ENCODE peak calls at places on chromosome 14, in nine cellular contexts. One of them, this sample, is unnamed.

GRCh38 chr14:104973215-104974145 is 4.7 kb downstream of the AHNAK2 start:
- DNase-seq in left ventricle myocardium inferior: peak
- DNase-seq in GM10248: no peak
- DNase-seq in heart right ventricle: peak
- DNase-seq in IMR-90: peak
- DNase-seq in activated B cell treated with CpG ODN at 0.5 μM for 24 hours: no peak
- DNase-seq in WTC11: no peak
- DNase-seq in tibial nerve: peak
- DNase-seq in RWPE1: peak
- DNase-seq in this sample: no peak

GRCh38 chr14:51442513-51443175 is 202.6 kb downstream of the TMX1 start:
- DNase-seq in left ventricle myocardium inferior: no peak
- DNase-seq in heart right ventricle: no peak
- DNase-seq in activated B cell treated with CpG ODN at 0.5 μM for 24 hours: no peak
- DNase-seq in GM10248: no peak
- DNase-seq in IMR-90: peak
- DNase-seq in tibial nerve: no peak
- DNase-seq in RWPE1: peak
- DNase-seq in WTC11: no peak
- DNase-seq in this sample: no peak

GRCh38 chr14:88482524-88482923 is 72.3 kb downstream of the PTPN21 start:
- DNase-seq in tibial nerve: no peak
- DNase-seq in left ventricle myocardium inferior: no peak
- DNase-seq in heart right ventricle: no peak
- DNase-seq in GM10248: no peak
- DNase-seq in IMR-90: no peak
- DNase-seq in RWPE1: no peak
- DNase-seq in activated B cell treated with CpG ODN at 0.5 μM for 24 hours: no peak
- DNase-seq in WTC11: no peak
- DNase-seq in this sample: no peak

GRCh38 chr14:90682615-90683014 is 133.6 kb downstream of the TTC7B start:
- DNase-seq in left ventricle myocardium inferior: no peak
- DNase-seq in activated B cell treated with CpG ODN at 0.5 μM for 24 hours: no peak
- DNase-seq in GM10248: no peak
- DNase-seq in WTC11: no peak
- DNase-seq in heart right ventricle: no peak
- DNase-seq in RWPE1: no peak
- DNase-seq in tibial nerve: no peak
- DNase-seq in IMR-90: no peak
- DNase-seq in this sample: no peak

GRCh38 chr14:66104486-66104885 is 381.7 kb upstream of the CCDC196 start:
- DNase-seq in tibial nerve: no peak
- DNase-seq in WTC11: peak
- DNase-seq in RWPE1: no peak
- DNase-seq in heart right ventricle: no peak
- DNase-seq in activated B cell treated with CpG ODN at 0.5 μM for 24 hours: no peak
- DNase-seq in IMR-90: no peak
- DNase-seq in left ventricle myocardium inferior: no peak
- DNase-seq in GM10248: no peak
- DNase-seq in this sample: no peak

GRCh38 chr14:67584931-67585330 is 15.1 kb downstream of the PIGH start:
- DNase-seq in GM10248: no peak
- DNase-seq in RWPE1: no peak
- DNase-seq in tibial nerve: no peak
- DNase-seq in activated B cell treated with CpG ODN at 0.5 μM for 24 hours: no peak
- DNase-seq in IMR-90: no peak
- DNase-seq in WTC11: no peak
- DNase-seq in heart right ventricle: no peak
- DNase-seq in left ventricle myocardium inferior: no peak
- DNase-seq in this sample: no peak

GRCh38 chr14:93142854-93143652 is 27.3 kb upstream of the ITPK1 start:
- DNase-seq in WTC11: no peak
- DNase-seq in RWPE1: no peak
- DNase-seq in activated B cell treated with CpG ODN at 0.5 μM for 24 hours: no peak
- DNase-seq in left ventricle myocardium inferior: no peak
- DNase-seq in GM10248: no peak
- DNase-seq in heart right ventricle: no peak
- DNase-seq in tibial nerve: no peak
- DNase-seq in IMR-90: no peak
- DNase-seq in this sample: no peak

GRCh38 chr14:55580401-55581010 is 499 bp downstream of the KTN1 start:
- DNase-seq in heart right ventricle: peak
- DNase-seq in RWPE1: no peak
- DNase-seq in IMR-90: no peak
- DNase-seq in tibial nerve: no peak
- DNase-seq in activated B cell treated with CpG ODN at 0.5 μM for 24 hours: peak
- DNase-seq in left ventricle myocardium inferior: peak
- DNase-seq in WTC11: peak
- DNase-seq in GM10248: peak
- DNase-seq in this sample: peak

GRCh38 chr14:91138511-91139359 is 24.9 kb downstream of the DGLUCY start:
- DNase-seq in activated B cell treated with CpG ODN at 0.5 μM for 24 hours: no peak
- DNase-seq in WTC11: peak
- DNase-seq in IMR-90: no peak
- DNase-seq in GM10248: peak
- DNase-seq in left ventricle myocardium inferior: no peak
- DNase-seq in RWPE1: peak
- DNase-seq in tibial nerve: no peak
- DNase-seq in heart right ventricle: no peak
- DNase-seq in this sample: no peak

GRCh38 chr14:100717371-100717770 is 9.3 kb upstream of the DLK1 start:
- DNase-seq in WTC11: no peak
- DNase-seq in RWPE1: no peak
- DNase-seq in activated B cell treated with CpG ODN at 0.5 μM for 24 hours: no peak
- DNase-seq in GM10248: no peak
- DNase-seq in left ventricle myocardium inferior: no peak
- DNase-seq in heart right ventricle: no peak
- DNase-seq in IMR-90: no peak
- DNase-seq in tibial nerve: no peak
- DNase-seq in this sample: no peak

GRCh38 chr14:75231320-75231719 is 47.3 kb upstream of the FOS start:
- DNase-seq in WTC11: no peak
- DNase-seq in left ventricle myocardium inferior: no peak
- DNase-seq in IMR-90: no peak
- DNase-seq in heart right ventricle: no peak
- DNase-seq in tibial nerve: no peak
- DNase-seq in GM10248: no peak
- DNase-seq in activated B cell treated with CpG ODN at 0.5 μM for 24 hours: no peak
- DNase-seq in RWPE1: no peak
- DNase-seq in this sample: no peak

GRCh38 chr14:81517798-81518398 is 15.8 kb downstream of the SEL1L start:
- DNase-seq in left ventricle myocardium inferior: peak
- DNase-seq in RWPE1: no peak
- DNase-seq in GM10248: no peak
- DNase-seq in heart right ventricle: no peak
- DNase-seq in IMR-90: peak
- DNase-seq in WTC11: no peak
- DNase-seq in tibial nerve: no peak
- DNase-seq in activated B cell treated with CpG ODN at 0.5 μM for 24 hours: no peak
- DNase-seq in this sample: no peak

GRCh38 chr14:24339284-24340151 is at the start of gene RIPK3:
- DNase-seq in left ventricle myocardium inferior: peak
- DNase-seq in GM10248: peak
- DNase-seq in WTC11: peak
- DNase-seq in tibial nerve: no peak
- DNase-seq in IMR-90: no peak
- DNase-seq in RWPE1: no peak
- DNase-seq in activated B cell treated with CpG ODN at 0.5 μM for 24 hours: peak
- DNase-seq in heart right ventricle: peak
- DNase-seq in this sample: no peak

GRCh38 chr14:102838531-102838930 is 61.3 kb downstream of the TRAF3 start:
- DNase-seq in activated B cell treated with CpG ODN at 0.5 μM for 24 hours: no peak
- DNase-seq in heart right ventricle: no peak
- DNase-seq in RWPE1: no peak
- DNase-seq in left ventricle myocardium inferior: no peak
- DNase-seq in GM10248: peak
- DNase-seq in WTC11: peak
- DNase-seq in tibial nerve: no peak
- DNase-seq in IMR-90: no peak
- DNase-seq in this sample: no peak

GRCh38 chr14:95515080-95515489 is 1.4 kb downstream of the SYNE3 start:
- DNase-seq in heart right ventricle: no peak
- DNase-seq in GM10248: no peak
- DNase-seq in left ventricle myocardium inferior: peak
- DNase-seq in tibial nerve: no peak
- DNase-seq in WTC11: peak
- DNase-seq in IMR-90: no peak
- DNase-seq in RWPE1: no peak
- DNase-seq in activated B cell treated with CpG ODN at 0.5 μM for 24 hours: no peak
- DNase-seq in this sample: peak

GRCh38 chr14:53956427-53957201 is at the start of gene BMP4:
- DNase-seq in WTC11: peak
- DNase-seq in heart right ventricle: peak
- DNase-seq in GM10248: peak
- DNase-seq in activated B cell treated with CpG ODN at 0.5 μM for 24 hours: no peak
- DNase-seq in IMR-90: peak
- DNase-seq in tibial nerve: peak
- DNase-seq in left ventricle myocardium inferior: peak
- DNase-seq in RWPE1: no peak
- DNase-seq in this sample: no peak

GRCh38 chr14:24481622-24482324 is 26.3 kb downstream of the CMA1 start:
- DNase-seq in tibial nerve: no peak
- DNase-seq in left ventricle myocardium inferior: no peak
- DNase-seq in activated B cell treated with CpG ODN at 0.5 μM for 24 hours: peak
- DNase-seq in heart right ventricle: no peak
- DNase-seq in WTC11: peak
- DNase-seq in GM10248: peak
- DNase-seq in RWPE1: peak
- DNase-seq in IMR-90: peak
- DNase-seq in this sample: peak

DNA sequence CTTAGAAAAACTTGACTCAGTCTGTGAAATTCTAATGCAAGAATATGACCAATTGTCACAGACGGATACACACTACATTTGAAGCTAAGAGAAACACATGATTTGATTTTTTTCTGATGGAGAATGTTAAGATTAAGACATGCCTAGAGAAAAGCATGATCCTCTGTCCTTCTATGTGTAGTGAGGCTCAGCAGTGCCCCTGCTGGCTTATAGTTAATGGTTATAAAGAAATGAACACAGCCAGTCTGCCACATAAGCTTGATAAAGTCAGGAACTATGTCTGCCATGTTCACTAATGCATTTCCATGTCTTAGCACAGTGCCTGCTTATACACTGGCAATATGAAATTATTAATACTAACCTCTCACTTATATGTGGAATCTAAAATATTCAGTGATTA is 168.1 kb upstream of the DAAM1 start:
- DNase-seq in heart right ventricle: no peak
- DNase-seq in GM10248: no peak
- DNase-seq in left ventricle myocardium inferior: no peak
- DNase-seq in WTC11: no peak
- DNase-seq in activated B cell treated with CpG ODN at 0.5 μM for 24 hours: no peak
- DNase-seq in IMR-90: peak
- DNase-seq in RWPE1: peak
- DNase-seq in tibial nerve: no peak
- DNase-seq in this sample: no peak
- TF ChIP-seq CTCF in heart right ventricle: peak
- TF ChIP-seq CTCF in GM10248: peak
- TF ChIP-seq CTCF in left ventricle myocardium inferior: peak
- TF ChIP-seq CTCF in WTC11: no peak
- TF ChIP-seq CTCF in activated B cell treated with CpG ODN at 0.5 μM for 24 hours: no peak
- TF ChIP-seq CTCF in IMR-90: peak
- TF ChIP-seq CTCF in RWPE1: peak
- TF ChIP-seq CTCF in tibial nerve: no peak
- TF ChIP-seq CTCF in this sample: peak

DNA sequence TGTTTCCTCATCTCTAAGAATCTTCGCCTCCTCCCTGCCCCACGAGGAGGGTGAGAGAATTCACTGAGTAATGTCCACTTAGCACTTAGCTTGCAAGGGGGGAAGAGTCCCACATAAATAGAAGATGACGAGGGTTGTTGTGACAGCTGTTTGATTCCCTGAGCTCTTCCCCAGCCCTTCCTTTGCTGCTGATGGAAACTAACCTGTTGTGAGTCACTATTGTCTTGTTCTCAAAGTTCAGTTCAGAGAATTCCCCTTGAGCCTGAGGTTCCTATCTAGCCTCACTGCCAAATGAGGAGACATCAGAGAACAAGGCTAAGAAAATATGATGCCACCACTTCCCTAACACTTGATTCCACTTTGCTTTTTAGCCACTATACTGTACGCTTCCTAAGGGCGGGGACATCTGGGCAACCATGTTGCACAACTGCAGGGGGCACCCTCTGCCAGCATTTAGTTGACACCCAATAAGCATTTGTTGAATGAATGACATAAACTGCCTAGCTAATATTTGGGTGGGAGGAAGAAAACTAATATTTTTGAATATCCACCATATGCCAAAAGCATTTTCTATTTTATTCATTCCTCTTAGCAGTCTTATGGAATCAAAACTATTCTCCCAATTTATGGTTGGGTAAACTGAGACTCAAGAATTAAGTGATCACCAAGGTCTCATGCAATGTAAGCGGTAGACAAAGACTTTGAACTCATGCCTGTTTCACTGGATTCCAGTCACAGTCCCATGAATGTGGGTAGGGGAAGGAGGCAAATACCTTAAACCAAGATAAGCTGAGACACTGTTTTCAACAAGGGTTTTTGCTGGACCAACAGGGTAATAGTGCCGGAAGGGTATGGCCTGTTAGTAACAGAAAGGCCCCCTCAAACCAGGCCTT is 77.6 kb downstream of the ZFP36L1 start:
- DNase-seq in RWPE1: no peak
- DNase-seq in activated B cell treated with CpG ODN at 0.5 μM for 24 hours: no peak
- DNase-seq in IMR-90: peak
- DNase-seq in GM10248: no peak
- DNase-seq in left ventricle myocardium inferior: no peak
- DNase-seq in tibial nerve: no peak
- DNase-seq in WTC11: no peak
- DNase-seq in heart right ventricle: no peak
- DNase-seq in this sample: no peak
- TF ChIP-seq CTCF in RWPE1: no peak
- TF ChIP-seq CTCF in activated B cell treated with CpG ODN at 0.5 μM for 24 hours: no peak
- TF ChIP-seq CTCF in IMR-90: no peak
- TF ChIP-seq CTCF in GM10248: no peak
- TF ChIP-seq CTCF in left ventricle myocardium inferior: no peak
- TF ChIP-seq CTCF in tibial nerve: no peak
- TF ChIP-seq CTCF in WTC11: no peak
- TF ChIP-seq CTCF in heart right ventricle: no peak
- TF ChIP-seq CTCF in this sample: no peak

DNA sequence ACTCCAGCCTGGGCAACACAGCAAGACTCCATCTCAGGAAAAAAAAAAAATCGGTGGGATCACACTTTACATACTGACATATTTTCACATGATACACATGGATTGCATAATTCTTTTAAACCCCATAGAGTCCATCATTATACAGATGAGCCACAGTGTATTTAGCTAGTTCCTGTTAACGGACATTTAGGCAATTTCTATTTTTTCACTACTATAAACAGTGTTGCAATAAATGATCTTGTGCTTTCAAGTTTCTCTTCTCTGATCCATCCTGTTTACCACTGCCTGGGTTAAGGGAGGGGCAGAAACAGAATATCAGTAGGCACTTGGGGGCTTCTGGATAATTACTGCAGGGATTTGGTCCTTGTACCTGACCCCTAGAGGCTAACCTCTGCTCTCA is 43.4 kb upstream of the SPTLC2 start:
- DNase-seq in heart right ventricle: no peak
- DNase-seq in left ventricle myocardium inferior: no peak
- DNase-seq in GM10248: no peak
- DNase-seq in activated B cell treated with CpG ODN at 0.5 μM for 24 hours: no peak
- DNase-seq in tibial nerve: no peak
- DNase-seq in RWPE1: no peak
- DNase-seq in IMR-90: peak
- DNase-seq in WTC11: no peak
- DNase-seq in this sample: no peak
- TF ChIP-seq CTCF in heart right ventricle: no peak
- TF ChIP-seq CTCF in left ventricle myocardium inferior: no peak
- TF ChIP-seq CTCF in GM10248: no peak
- TF ChIP-seq CTCF in activated B cell treated with CpG ODN at 0.5 μM for 24 hours: no peak
- TF ChIP-seq CTCF in tibial nerve: no peak
- TF ChIP-seq CTCF in RWPE1: no peak
- TF ChIP-seq CTCF in IMR-90: no peak
- TF ChIP-seq CTCF in WTC11: no peak
- TF ChIP-seq CTCF in this sample: no peak

GRCh38 chr14:77139540-77140342 is 1.9 kb downstream of the ZDHHC22 start:
- DNase-seq in tibial nerve: no peak
- DNase-seq in heart right ventricle: no peak
- DNase-seq in left ventricle myocardium inferior: no peak
- DNase-seq in activated B cell treated with CpG ODN at 0.5 μM for 24 hours: peak
- DNase-seq in WTC11: peak
- DNase-seq in GM10248: peak
- DNase-seq in IMR-90: no peak
- DNase-seq in RWPE1: peak
- DNase-seq in this sample: peak
- TF ChIP-seq CTCF in tibial nerve: no peak
- TF ChIP-seq CTCF in heart right ventricle: peak
- TF ChIP-seq CTCF in left ventricle myocardium inferior: peak
- TF ChIP-seq CTCF in activated B cell treated with CpG ODN at 0.5 μM for 24 hours: no peak
- TF ChIP-seq CTCF in WTC11: peak
- TF ChIP-seq CTCF in GM10248: peak
- TF ChIP-seq CTCF in IMR-90: peak
- TF ChIP-seq CTCF in RWPE1: peak
- TF ChIP-seq CTCF in this sample: peak

This sample was measured in neural crest cell.